ENCODE peak calls at places on chromosome 22, in four cellular contexts. L is ascending aorta; N is effector memory CD4-positive, alpha-beta T cell; S is esophagus squamous epithelium. P is an unnamed sample.

GRCh38 chr22:29259253-29259899 is 8.4 kb downstream of the RHBDD3 start:
- DNase-seq in L (no peak), N (no peak), S (no peak), P (no peak)

GRCh38 chr22:17960695-17961442 is 63.5 kb downstream of the MICAL3 start:
- DNase-seq in L (no peak), N (no peak), S (no peak), P (no peak)

GRCh38 chr22:27810566-27810965 is 9.0 kb upstream of the MN1 start:
- DNase-seq in L (peak; percentile 73), N (no peak), S (no peak), P (no peak)

GRCh38 chr22:38882480-38882879 is 10.5 kb upstream of the CBX6 start:
- DNase-seq in L (no peak), N (no peak), S (no peak), P (no peak)

GRCh38 chr22:25029181-25029580 is 76.7 kb downstream of the KIAA1671 start:
- DNase-seq in L (no peak), N (no peak), S (no peak), P (no peak)

GRCh38 chr22:37932401-37932800 is 21.0 kb downstream of the C22orf23 start:
- DNase-seq in L (no peak), N (no peak), S (no peak), P (no peak)

GRCh38 chr22:30235687-30236170 is 10.8 kb downstream of the LIF start:
- DNase-seq in L (no peak), N (no peak), S (no peak), P (no peak)

GRCh38 chr22:30878516-30879365 is 89.8 kb downstream of the MORC2 start:
- DNase-seq in L (no peak), N (no peak), S (no peak), P (no peak)

GRCh38 chr22:19291218-19291579 is 320 bp downstream of the CLTCL1 start:
- DNase-seq in L (no peak), N (peak; percentile 1), S (no peak), P (peak; percentile 72)

GRCh38 chr22:28955817-28956216 is 72.4 kb downstream of the ZNRF3 start:
- DNase-seq in L (no peak), N (peak; percentile 56), S (no peak), P (no peak)

GRCh38 chr22:38148252-38148651 is 33.4 kb downstream of the PLA2G6 start:
- DNase-seq in L (no peak), N (no peak), S (no peak), P (no peak)

GRCh38 chr22:29744902-29745301 is 21.9 kb downstream of the ZMAT5 start:
- DNase-seq in L (no peak), N (no peak), S (no peak), P (no peak)

GRCh38 chr22:30701872-30702271 is 7.2 kb downstream of the OSBP2 start:
- DNase-seq in L (no peak), N (no peak), S (no peak), P (no peak)

GRCh38 chr22:18060646-18061620 is 16.9 kb upstream of the PEX26 start:
- DNase-seq in L (no peak), N (no peak), S (no peak), P (no peak)

GRCh38 chr22:41481131-41481830 is 12.4 kb downstream of the ACO2 start:
- DNase-seq in L (no peak), N (no peak), S (no peak), P (no peak)
- H3K4me1 ChIP-seq in L (peaks cover 47% of the 10 kb centered on the region), N (no peaks in the 10 kb centered on the region), S (peaks cover 15% of the 10 kb centered on the region), P (peaks cover 48% of the 10 kb centered on the region)

GRCh38 chr22:20742764-20743163 is 31.1 kb upstream of the SERPIND1 start:
- DNase-seq in L (no peak), N (no peak), S (no peak), P (no peak)

GRCh38 chr22:20741008-20741633 is 32.8 kb upstream of the SERPIND1 start:
- DNase-seq in L (no peak), N (no peak), S (no peak), P (no peak)

GRCh38 chr22:20741634-20742581 is 32.0 kb upstream of the SERPIND1 start:
- DNase-seq in L (no peak), N (no peak), S (no peak), P (no peak)

GRCh38 chr22:20738394-20739089 is 35.4 kb upstream of the SERPIND1 start:
- DNase-seq in L (no peak), N (no peak), S (no peak), P (no peak)

DNA sequence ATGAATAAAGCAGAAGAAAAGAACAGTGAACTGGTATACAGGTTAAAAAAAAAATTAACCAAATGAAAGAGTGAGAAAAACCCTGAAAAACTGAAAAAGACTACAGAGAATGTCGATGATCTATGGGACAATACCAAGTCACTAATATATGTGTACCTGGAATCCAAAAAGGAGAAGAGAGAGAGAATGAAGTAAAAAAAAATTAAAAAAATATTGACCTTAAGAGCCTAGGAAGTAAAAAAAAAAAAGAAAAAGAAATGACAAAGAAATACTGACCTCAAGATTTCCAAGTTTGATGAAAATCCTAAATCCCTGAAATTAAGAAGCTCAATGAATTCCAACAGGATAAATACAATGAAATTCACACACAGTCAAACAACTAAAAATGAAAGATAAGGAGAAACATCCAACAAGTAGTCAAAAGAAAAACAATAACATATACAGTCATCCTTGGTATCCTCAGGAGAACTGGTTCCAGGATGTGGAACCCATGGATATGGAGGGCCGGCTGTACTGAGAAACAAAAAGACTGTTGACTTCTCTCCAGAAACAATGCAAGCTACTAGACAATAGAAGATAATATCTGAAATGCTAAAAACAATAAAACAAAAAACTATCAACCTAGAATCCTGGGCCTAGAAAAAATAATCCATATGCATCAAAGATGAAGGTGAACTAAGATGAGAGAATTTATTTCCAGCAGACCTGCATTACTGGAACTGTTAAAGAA is 33.5 kb upstream of the SERPIND1 start:
- DNase-seq in L (no peak), N (no peak), S (no peak), P (no peak)
- H3K4me1 ChIP-seq in L (no peaks in the 10 kb centered on the region), N (no peaks in the 10 kb centered on the region), S (no peaks in the 10 kb centered on the region), P (no peaks in the 10 kb centered on the region)

DNA sequence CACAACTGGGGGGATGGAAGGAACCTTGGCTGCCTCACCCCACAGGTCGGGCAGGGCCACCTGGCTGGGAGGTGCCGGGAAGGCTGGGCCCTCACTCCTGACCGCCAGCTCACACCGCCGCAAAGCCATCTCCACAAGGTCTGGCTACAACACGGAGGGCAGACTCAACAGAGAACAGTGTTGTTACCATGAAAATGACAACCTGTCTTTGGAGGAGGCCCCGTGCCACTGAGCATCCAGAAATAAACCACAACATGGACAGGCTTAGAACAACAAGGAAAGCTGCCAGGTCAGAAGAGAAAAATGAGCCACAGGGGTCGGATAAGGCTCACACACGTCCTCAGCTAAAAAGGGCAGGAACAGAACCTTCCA is 3.0 kb downstream of the DERL3 start:
- DNase-seq in L (no peak), N (no peak), S (no peak), P (peak; percentile 32)
- H3K4me1 ChIP-seq in L (peaks cover 32% of the 10 kb centered on the region), N (peaks cover 8% of the 10 kb centered on the region), S (peaks cover 11% of the 10 kb centered on the region), P (peaks cover 29% of the 10 kb centered on the region)

DNA sequence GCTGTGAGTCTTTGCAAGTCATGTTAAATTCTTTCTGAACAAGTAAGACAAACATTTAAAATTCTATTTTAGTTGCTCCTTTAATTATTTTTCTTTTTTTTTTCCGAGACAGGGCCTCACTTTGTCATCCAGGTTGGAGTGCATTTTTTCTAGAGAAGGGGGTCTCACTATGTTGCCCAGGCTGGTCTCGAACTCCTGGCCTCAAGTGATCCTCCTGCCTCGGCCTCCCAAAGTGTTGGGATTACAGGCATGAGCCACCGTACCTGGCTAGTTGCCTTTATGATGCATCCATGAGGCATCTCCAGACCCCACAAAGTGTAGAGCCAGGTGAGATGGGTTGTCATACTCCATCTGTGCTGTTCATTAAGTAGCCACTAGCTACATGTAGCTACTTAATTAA is 4.4 kb downstream of the ATXN10 start:
- DNase-seq in L (no peak), N (no peak), S (no peak), P (no peak)
- H3K4me1 ChIP-seq in L (peaks cover 23% of the 10 kb centered on the region), N (peaks cover 11% of the 10 kb centered on the region), S (peaks cover 16% of the 10 kb centered on the region), P (peaks cover 24% of the 10 kb centered on the region)